ENCODE peak calls at places on chromosomes 2 and 18, in six cellular contexts. Y is heart left ventricle; C is tibial artery; R is neural progenitor cell; X is CD4-positive, alpha-beta memory T cell; D is psoas muscle. J is an unnamed sample. For H3K4me1, the result is how much of the 10 kb centered on the place peaks cover.

GRCh38 chr2:26173596-26174482 is 951 bp downstream of the GAREM2 start:
- DNase-seq in Y (no peak), C (no peak), R (peak), X (no peak), D (no peak), J (peak)

GRCh38 chr2:10221976-10222870 is 80.5 kb upstream of the HPCAL1 start:
- DNase-seq in Y (no peak), C (no peak), R (no peak), X (no peak), D (no peak), J (no peak)

GRCh38 chr2:101149241-101150192 is 1.7 kb downstream of the TBC1D8 start:
- DNase-seq in Y (peak), C (no peak), R (no peak), X (no peak), D (peak), J (no peak)

GRCh38 chr2:237883951-237884392 is 24.5 kb downstream of the RAMP1 start:
- DNase-seq in Y (peak), C (no peak), R (no peak), X (no peak), D (no peak), J (peak)

GRCh38 chr2:59025157-59025757 is 784.1 kb upstream of the FANCL start:
- DNase-seq in Y (no peak), C (no peak), R (peak), X (no peak), D (peak), J (no peak)

GRCh38 chr2:43764086-43764710 is 9.6 kb upstream of the DYNC2LI1 start:
- DNase-seq in Y (no peak), C (no peak), R (no peak), X (no peak), D (no peak), J (no peak)

GRCh38 chr2:30721241-30721640 is 86.0 kb downstream of the CAPN13 start:
- DNase-seq in Y (no peak), C (no peak), R (no peak), X (no peak), D (no peak), J (peak)

GRCh38 chr2:232292395-232293154 is 86.0 kb upstream of the ALPP start:
- DNase-seq in Y (peak), C (peak), R (peak), X (no peak), D (peak), J (no peak)

GRCh38 chr2:232687382-232688160 is 9.6 kb upstream of the GIGYF2 start:
- DNase-seq in Y (no peak), C (no peak), R (no peak), X (no peak), D (no peak), J (no peak)

GRCh38 chr2:32485399-32485798 is 128.6 kb downstream of the BIRC6 start:
- DNase-seq in Y (no peak), C (no peak), R (no peak), X (no peak), D (no peak), J (no peak)

GRCh38 chr2:237296756-237297155 is 117.2 kb downstream of the COL6A3 start:
- DNase-seq in Y (no peak), C (no peak), R (no peak), X (no peak), D (no peak), J (peak)

GRCh38 chr2:235709124-235709813 is 215.4 kb downstream of the AGAP1 start:
- DNase-seq in Y (peak), C (no peak), R (no peak), X (no peak), D (peak), J (peak)

GRCh38 chr2:219784178-219784577 is 156.7 kb downstream of the SLC4A3 start:
- DNase-seq in Y (no peak), C (no peak), R (no peak), X (no peak), D (no peak), J (no peak)

GRCh38 chr2:172671506-172671905 is 64.1 kb upstream of the RAPGEF4 start:
- DNase-seq in Y (no peak), C (no peak), R (no peak), X (no peak), D (no peak), J (no peak)

GRCh38 chr2:43539991-43540860 is 55.6 kb downstream of the THADA start:
- DNase-seq in Y (peak), C (peak), R (no peak), X (no peak), D (peak), J (peak)

GRCh38 chr2:74587664-74588277 is 33.3 kb downstream of the DOK1 start:
- DNase-seq in Y (peak), C (peak), R (peak), X (peak), D (peak), J (peak)

GRCh38 chr2:9199716-9200633 is 6.6 kb upstream of the ASAP2 start:
- DNase-seq in Y (no peak), C (no peak), R (no peak), X (no peak), D (no peak), J (no peak)

GRCh38 chr18:21183670-21184069 is 58.4 kb upstream of the GREB1L start:
- DNase-seq in Y (no peak), C (no peak), R (no peak), X (no peak), D (no peak), J (no peak)

GRCh38 chr2:109209941-109210340 is 80.9 kb downstream of the SH3RF3 start:
- DNase-seq in Y (no peak), C (no peak), R (no peak), X (no peak), D (no peak), J (no peak)

GRCh38 chr2:171289938-171290480 is 129.3 kb upstream of the TLK1 start:
- DNase-seq in Y (no peak), C (no peak), R (no peak), X (no peak), D (no peak), J (no peak)

GRCh38 chr2:39689876-39690275 is 24.2 kb downstream of the TMEM178A start:
- DNase-seq in Y (no peak), C (no peak), R (no peak), X (no peak), D (no peak), J (no peak)

GRCh38 chr2:188414412-188414811 is 122.7 kb downstream of the GULP1 start:
- DNase-seq in Y (no peak), C (no peak), R (no peak), X (no peak), D (no peak), J (no peak)

GRCh38 chr2:109089602-109090300 is 39.3 kb upstream of the SH3RF3 start:
- DNase-seq in Y (no peak), C (no peak), R (no peak), X (no peak), D (no peak), J (no peak)

GRCh38 chr2:215460682-215461081 is 24.8 kb upstream of the FN1 start:
- DNase-seq in Y (no peak), C (no peak), R (no peak), X (no peak), D (no peak), J (no peak)

GRCh38 chr18:8260319-8260718 is 348.9 kb upstream of the RAB12 start:
- DNase-seq in Y (no peak), C (no peak), R (no peak), X (no peak), D (no peak), J (no peak)

GRCh38 chr2:974454-974853 is 23.8 kb downstream of the SNTG2 start:
- DNase-seq in Y (no peak), C (no peak), R (no peak), X (no peak), D (no peak), J (no peak)

GRCh38 chr18:45024357-45025107 is 343.8 kb downstream of the SETBP1 start:
- DNase-seq in Y (no peak), C (no peak), R (no peak), X (no peak), D (no peak), J (no peak)

GRCh38 chr2:31337197-31337596 is 77.3 kb downstream of the XDH start:
- DNase-seq in Y (no peak), C (no peak), R (no peak), X (no peak), D (no peak), J (no peak)

GRCh38 chr2:127665267-127665893 is 9.9 kb downstream of the LIMS2 start:
- DNase-seq in Y (no peak), C (peak), R (no peak), X (no peak), D (no peak), J (peak)

GRCh38 chr2:127663566-127664064 is 11.7 kb downstream of the LIMS2 start:
- DNase-seq in Y (no peak), C (no peak), R (no peak), X (no peak), D (no peak), J (peak)

GRCh38 chr2:127662937-127663565 is 12.3 kb downstream of the LIMS2 start:
- DNase-seq in Y (peak), C (peak), R (no peak), X (no peak), D (no peak), J (peak)

GRCh38 chr2:127664895-127665225 is 10.5 kb downstream of the LIMS2 start:
- DNase-seq in Y (no peak), C (no peak), R (no peak), X (no peak), D (no peak), J (no peak)

DNA sequence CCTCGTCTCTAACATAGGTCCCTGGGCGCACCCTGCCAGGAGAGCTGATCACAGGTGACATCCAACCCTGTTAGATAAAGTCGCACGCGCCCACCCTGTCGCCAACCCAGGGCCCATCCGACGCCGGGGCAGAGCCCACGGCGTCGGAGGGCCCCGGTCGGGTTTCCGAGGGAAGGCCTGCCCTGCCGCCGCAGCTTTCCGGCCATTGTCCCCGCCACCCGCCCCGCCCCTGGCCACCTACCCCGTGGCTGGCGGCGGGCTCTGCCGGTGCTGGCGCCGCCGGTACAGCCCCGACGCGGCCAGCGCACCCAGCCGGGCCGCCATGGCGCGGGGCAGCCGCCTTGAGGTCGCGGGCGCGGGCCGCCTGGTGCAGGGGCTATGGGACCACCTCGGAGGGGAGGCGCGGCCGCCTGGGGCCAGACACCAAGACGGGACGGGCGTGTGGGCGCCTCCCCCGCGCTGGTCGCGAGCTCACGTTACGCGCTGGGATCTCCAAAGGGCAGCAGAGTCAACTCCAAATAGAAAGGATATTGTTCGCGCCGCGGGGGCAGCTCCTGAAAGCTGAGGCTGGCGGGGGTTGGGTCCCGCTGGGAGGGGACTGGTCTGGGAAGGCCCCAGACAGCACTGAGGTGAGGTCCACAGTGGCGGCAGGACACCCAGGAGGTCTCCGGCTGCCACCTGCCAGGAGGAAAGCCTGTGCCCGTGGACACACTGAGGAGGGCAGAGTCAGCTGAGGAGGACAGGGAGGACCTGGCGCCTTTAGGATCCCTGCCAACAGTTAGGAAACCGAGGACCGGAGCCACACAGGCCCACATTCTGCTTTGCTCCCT is 11.1 kb downstream of the LIMS2 start:
- DNase-seq in Y (peak), C (peak), R (peak), X (no peak), D (no peak), J (peak)
- H3K4me3 ChIP-seq in Y (peak), C (peak), R (peak), X (no peak), D (peak), J (peak)

DNA sequence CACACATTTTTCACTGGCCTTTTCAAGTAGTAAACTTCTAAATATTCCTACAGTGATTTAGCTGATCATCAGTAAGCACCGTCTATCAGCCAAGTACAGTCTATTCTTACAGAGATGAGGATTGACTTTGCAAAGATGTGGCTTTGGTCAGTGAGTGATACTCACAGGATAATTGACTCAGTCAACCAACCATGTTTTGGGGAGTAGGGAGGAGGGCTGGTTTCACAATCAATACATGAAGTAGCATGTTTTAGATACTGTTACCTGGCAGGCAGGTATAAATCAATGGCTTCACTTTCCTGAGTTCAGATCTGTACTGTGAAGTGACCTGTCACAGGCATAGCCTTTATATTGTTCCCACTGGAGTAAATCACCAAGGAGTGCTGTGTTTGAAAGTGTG is 27.2 kb downstream of the OSBPL6 start:
- DNase-seq in Y (no peak), C (no peak), R (no peak), X (no peak), D (no peak), J (no peak)
- H3K4me1 ChIP-seq in Y (under half), C (under half), R (under half), X (under half), D (under half), J (under half)

DNA sequence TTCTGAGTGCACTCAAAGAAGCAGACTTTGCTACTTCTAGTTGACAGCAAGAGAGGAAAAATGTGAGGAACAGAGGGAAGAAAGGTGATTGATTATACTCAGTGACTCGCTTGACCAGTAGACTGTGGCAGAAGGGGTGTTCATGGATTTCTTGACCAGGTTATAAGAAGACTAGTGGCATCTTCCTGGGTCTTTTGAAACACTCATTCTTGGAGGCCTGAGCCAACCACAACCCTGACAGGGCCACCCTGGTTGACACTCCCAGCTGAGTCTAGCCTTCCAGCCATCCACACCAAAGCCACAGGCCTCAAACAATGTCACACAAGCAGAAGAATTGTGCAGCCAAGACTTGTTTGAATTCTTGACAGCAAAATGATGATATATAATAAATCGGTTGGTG is 366.3 kb downstream of the SS18 start:
- DNase-seq in Y (no peak), C (no peak), R (no peak), X (no peak), D (no peak), J (no peak)
- H3K4me3 ChIP-seq in Y (no peak), C (no peak), R (no peak), X (no peak), D (no peak), J (no peak)

GRCh38 chr2:96106991-96107882 is 9.1 kb downstream of the ADRA2B start:
- DNase-seq in Y (no peak), C (no peak), R (no peak), X (peak), D (no peak), J (peak)

GRCh38 chr2:96107883-96108551 is 8.4 kb downstream of the ADRA2B start:
- DNase-seq in Y (no peak), C (no peak), R (peak), X (peak), D (no peak), J (no peak)

GRCh38 chr2:96109931-96110511 is 6.3 kb downstream of the ADRA2B start:
- DNase-seq in Y (no peak), C (no peak), R (no peak), X (peak), D (no peak), J (peak)

GRCh38 chr2:96110621-96111256 is 5.6 kb downstream of the ADRA2B start:
- DNase-seq in Y (no peak), C (no peak), R (no peak), X (peak), D (no peak), J (peak)

GRCh38 chr2:96108578-96109561 is 7.5 kb downstream of the ADRA2B start:
- DNase-seq in Y (peak), C (no peak), R (peak), X (peak), D (no peak), J (peak)
- H3K4me1 ChIP-seq in Y (under half), C (under half), R (under half), X (under half), D (under half), J (under half)

GRCh38 chr2:60527762-60528161 is 25.7 kb downstream of the BCL11A start:
- DNase-seq in Y (no peak), C (no peak), R (no peak), X (no peak), D (no peak), J (no peak)
- H3K4me3 ChIP-seq in Y (no peak), C (no peak), R (no peak), X (no peak), D (no peak), J (no peak)

DNA sequence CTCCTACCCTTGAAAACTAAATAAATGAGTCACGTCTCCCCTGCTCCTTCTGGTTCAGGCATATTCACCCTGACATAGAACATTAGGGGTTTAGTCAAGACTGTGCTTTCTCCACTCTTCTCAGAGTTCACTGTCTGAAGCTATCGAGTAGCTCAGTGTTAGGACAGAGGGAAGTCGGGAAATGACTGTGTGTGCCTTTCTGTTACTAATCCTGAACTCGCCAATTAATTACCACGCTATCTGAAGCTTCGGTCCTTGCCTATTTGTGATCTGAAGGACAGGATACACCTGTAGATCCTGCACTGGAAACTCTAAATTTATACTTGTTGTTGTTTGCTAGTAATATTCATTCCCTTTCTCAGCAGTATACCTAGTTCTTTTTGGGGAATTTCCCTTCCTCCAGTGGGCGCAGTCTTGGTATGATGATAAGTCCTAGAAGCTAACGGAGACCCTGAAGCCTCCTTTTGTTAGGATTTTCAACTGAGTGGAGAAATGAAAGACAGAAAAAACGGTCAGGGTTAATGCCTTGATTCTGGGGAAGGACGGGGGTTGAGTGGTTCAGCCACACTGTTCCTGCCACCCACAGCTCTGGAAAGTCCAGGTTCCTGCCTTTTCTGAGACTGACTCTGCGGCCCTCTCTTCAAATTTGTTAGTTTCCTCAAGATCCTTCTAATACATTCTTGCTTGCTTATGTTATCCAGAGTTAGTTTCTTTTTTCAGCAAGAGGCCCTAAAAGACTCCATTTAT is 218.0 kb downstream of the DLGAP1 start:
- DNase-seq in Y (no peak), C (no peak), R (peak), X (no peak), D (no peak), J (no peak)
- H3K4me1 ChIP-seq in Y (under half), C (under half), R (half or more), X (under half), D (under half), J (under half)

GRCh38 chr2:19207452-19207851 is 151.0 kb downstream of the OSR1 start:
- DNase-seq in Y (no peak), C (no peak), R (no peak), X (no peak), D (no peak), J (no peak)
- H3K4me3 ChIP-seq in Y (no peak), C (no peak), R (no peak), X (no peak), D (no peak), J (no peak)

GRCh38 chr2:54597153-54597827 is 126.2 kb upstream of the EML6 start:
- DNase-seq in Y (peak), C (no peak), R (no peak), X (no peak), D (peak), J (peak)
- H3K4me1 ChIP-seq in Y (half or more), C (half or more), R (under half), X (half or more), D (half or more), J (half or more)

GRCh38 chr2:63587814-63588384 is 378 bp downstream of the WDPCP start:
- DNase-seq in Y (no peak), C (no peak), R (peak), X (no peak), D (no peak), J (no peak)

GRCh38 chr2:63589148-63589972 is 597 bp downstream of the MDH1 start:
- DNase-seq in Y (no peak), C (no peak), R (peak), X (peak), D (no peak), J (no peak)

GRCh38 chr2:63591566-63592175 is 2.9 kb downstream of the MDH1 start:
- DNase-seq in Y (no peak), C (no peak), R (no peak), X (no peak), D (no peak), J (no peak)

GRCh38 chr2:63588385-63589147 is at the start of the genes MDH1 and WDPCP:
- DNase-seq in Y (peak), C (peak), R (peak), X (peak), D (peak), J (peak)

DNA sequence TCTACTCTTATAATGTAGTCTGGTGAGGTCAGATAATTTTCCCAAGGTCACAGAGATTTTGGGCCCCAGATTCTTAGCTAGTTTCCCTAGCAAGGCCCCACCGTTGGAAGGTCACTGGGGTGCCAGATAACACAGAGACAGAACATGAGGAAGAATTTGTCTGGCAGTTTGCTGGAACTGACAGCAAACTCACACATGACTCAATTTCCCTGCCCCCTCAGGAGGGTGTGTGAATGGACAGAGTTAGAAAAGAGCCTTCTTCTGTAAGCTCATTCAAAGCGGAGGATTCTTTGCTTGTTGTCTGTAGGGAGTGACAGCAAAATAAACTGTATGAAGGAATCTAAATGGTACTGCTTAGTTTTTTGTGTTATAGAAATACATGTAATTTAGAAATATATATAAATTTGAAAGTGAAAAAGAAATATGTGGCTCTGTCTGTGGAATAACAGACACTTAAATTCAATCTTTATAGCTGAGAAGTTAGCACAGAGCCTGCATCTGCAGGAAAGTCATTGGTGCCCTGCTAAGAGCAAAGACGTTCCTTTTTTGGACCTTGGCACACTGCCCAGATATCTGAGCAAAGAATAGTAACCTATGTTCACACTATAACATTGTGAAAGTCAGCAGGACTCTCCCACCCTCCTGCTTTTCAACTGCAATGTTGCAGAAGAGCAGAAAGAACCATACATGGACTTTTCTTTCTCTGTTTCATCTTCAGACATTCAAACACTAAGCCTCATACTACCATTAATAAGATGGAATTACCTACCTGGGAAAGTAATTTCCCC is 2.1 kb downstream of the MDH1 start:
- DNase-seq in Y (peak), C (peak), R (no peak), X (no peak), D (no peak), J (peak)
- H3K4me3 ChIP-seq in Y (peak), C (peak), R (peak), X (no peak), D (peak), J (peak)